ENCODE peak calls at places on chromosomes 13 and 19, in seven cellular contexts. T, B, K, L, J, G and Q are unnamed samples.

GRCh38 chr19:55118401-55118991 is 1.1 kb upstream of the PPP1R12C start:
- DNase-seq in L (no peak), B (no peak), J (peak; percentile 54), T (no peak), K (peak; percentile 69), G (peak; percentile 19), Q (no peak)

GRCh38 chr19:23439623-23440022 is 44.4 kb upstream of the ZNF91 start:
- DNase-seq in K (no peak), L (no peak), J (peak; percentile 40), B (no peak), G (no peak), T (no peak), Q (no peak)

GRCh38 chr13:21603531-21604448 is at the start of gene MICU2:
- DNase-seq in G (peak; percentile 95), L (peak; percentile 94), T (peak; percentile 81), K (peak; percentile 87), J (peak; percentile 92), B (peak; percentile 70), Q (peak; percentile 75)

GRCh38 chr19:15437355-15438123 is 12.2 kb downstream of the WIZ start:
- DNase-seq in L (peak; percentile 50), J (no peak), T (no peak), B (no peak), K (no peak), G (no peak), Q (no peak)

GRCh38 chr13:33512880-33513554 is 227.5 kb upstream of the STARD13 start:
- DNase-seq in J (no peak), T (no peak), B (no peak), L (peak; percentile 87), G (no peak), K (no peak), Q (peak; percentile 42)

GRCh38 chr19:55606471-55606787 is 982 bp downstream of the ZNF865 start:
- DNase-seq in T (no peak), L (no peak), G (no peak), K (no peak), B (no peak), J (no peak), Q (no peak)

GRCh38 chr13:97121894-97122293 is 100.2 kb upstream of the MBNL2 start:
- DNase-seq in L (peak; percentile 53), T (no peak), G (no peak), B (no peak), J (no peak), K (no peak), Q (no peak)

GRCh38 chr19:6223461-6224307 is 56.1 kb downstream of the MLLT1 start:
- DNase-seq in K (no peak), G (no peak), T (no peak), L (no peak), J (no peak), B (no peak), Q (no peak)

GRCh38 chr19:32220951-32221350 is 124.5 kb upstream of the ZNF507 start:
- DNase-seq in K (no peak), T (no peak), B (no peak), L (no peak), G (no peak), J (no peak), Q (no peak)

GRCh38 chr19:2207991-2208860 is 27.9 kb downstream of the PLEKHJ1 start:
- DNase-seq in L (peak; percentile 89), T (no peak), B (peak; percentile 12), K (no peak), J (peak; percentile 23), G (peak; percentile 12), Q (peak; percentile 51)

GRCh38 chr13:38042771-38043170 is 173.2 kb upstream of the TRPC4 start:
- DNase-seq in B (no peak), L (no peak), G (no peak), J (no peak), T (no peak), K (no peak), Q (no peak)

GRCh38 chr19:13507053-13507611 is 853 bp upstream of the CACNA1A start:
- DNase-seq in B (no peak), L (no peak), K (peak; percentile 48), J (no peak), T (no peak), G (peak; percentile 18), Q (no peak)

GRCh38 chr13:51976423-51976822 is 34.8 kb downstream of the ATP7B start:
- DNase-seq in L (no peak), K (no peak), B (no peak), J (no peak), T (no peak), G (no peak), Q (no peak)

GRCh38 chr13:112821340-112822055 is 131.7 kb downstream of the ATP11A start:
- DNase-seq in T (no peak), B (no peak), K (no peak), G (no peak), L (peak; percentile 65), J (no peak), Q (no peak)

GRCh38 chr13:99415851-99416331 is 85.4 kb upstream of the TM9SF2 start:
- DNase-seq in K (no peak), L (no peak), B (no peak), G (no peak), J (no peak), T (no peak), Q (no peak)

GRCh38 chr19:10334340-10335148 is 1.2 kb upstream of the RAVER1 start:
- DNase-seq in B (peak; percentile 82), K (peak; percentile 72), L (peak; percentile 98), T (peak; percentile 89), G (peak; percentile 96), J (peak; percentile 93), Q (peak; percentile 81)

GRCh38 chr19:55669418-55670279 is 5.4 kb upstream of the EPN1 start:
- DNase-seq in J (no peak), K (no peak), L (no peak), B (no peak), T (no peak), G (no peak), Q (no peak)

GRCh38 chr19:2034729-2035589 is 16.1 kb downstream of the MKNK2 start:
- DNase-seq in L (peak; percentile 30), J (peak; percentile 61), G (peak; percentile 43), T (no peak), B (no peak), K (no peak), Q (no peak)

GRCh38 chr13:43269037-43269476 is 245.7 kb downstream of the DNAJC15 start:
- DNase-seq in K (no peak), J (peak; percentile 66), T (peak; percentile 98), G (peak; percentile 44), B (no peak), L (peak; percentile 99), Q (peak; percentile 76)

GRCh38 chr19:45400192-45400591 is 4.7 kb downstream of the PPP1R13L start:
- DNase-seq in B (no peak), G (no peak), J (no peak), T (no peak), K (no peak), L (no peak), Q (no peak)

GRCh38 chr13:106145997-106146864 is 389.2 kb downstream of the EFNB2 start:
- DNase-seq in J (no peak), B (no peak), L (no peak), K (no peak), T (no peak), G (peak; percentile 63), Q (no peak)

GRCh38 chr13:49347650-49348385 is 96.0 kb downstream of the CAB39L start:
- DNase-seq in T (no peak), L (no peak), K (no peak), J (no peak), B (no peak), G (no peak), Q (no peak)

GRCh38 chr19:33507021-33507956 is 14.3 kb downstream of the PEPD start:
- DNase-seq in J (no peak), B (no peak), L (no peak), K (no peak), G (no peak), T (no peak), Q (no peak)

GRCh38 chr19:46179076-46179740 is 31.2 kb downstream of the IGFL2 start:
- DNase-seq in K (no peak), G (no peak), B (no peak), J (no peak), T (no peak), L (no peak), Q (no peak)

DNA sequence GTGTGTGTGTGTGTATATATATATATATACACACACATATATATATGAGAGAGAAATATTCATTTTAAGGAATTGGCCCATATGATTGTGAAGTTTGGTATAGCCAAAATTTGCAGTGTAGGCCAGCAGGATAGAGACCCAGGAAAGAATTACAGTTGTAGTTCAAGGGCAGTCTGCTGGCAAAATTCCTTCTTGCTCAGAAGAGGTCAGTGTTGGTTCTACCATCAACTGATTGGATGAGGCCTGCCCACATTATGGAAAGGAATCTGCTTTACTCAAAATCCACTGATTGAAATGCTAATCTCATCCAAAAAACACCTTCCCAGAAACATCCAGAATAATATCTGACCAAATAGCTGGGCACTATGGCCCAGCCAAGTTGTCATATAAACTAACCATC is 24.0 kb downstream of the RNF6 start:
- DNase-seq in K (no peak), L (no peak), G (no peak), J (no peak), B (no peak), T (no peak), Q (no peak)
- TF ChIP-seq CTCF in K (no peak), L (no peak), G (no peak), J (no peak), B (no peak), T (no peak), Q (no peak)

GRCh38 chr13:50914848-50915247 is 5.3 kb downstream of the RNASEH2B start:
- DNase-seq in J (no peak), B (no peak), T (no peak), K (no peak), L (peak; percentile 75), G (no peak), Q (no peak)
- H3K4me3 ChIP-seq in J (no peak overlapping the region), B (peak overlapping the region; percentile 41), T (no peak overlapping the region), K (no peak overlapping the region), L (no peak overlapping the region), G (no peak overlapping the region), Q (no peak overlapping the region)

GRCh38 chr19:48445606-48446481 is at the start of gene GRWD1:
- DNase-seq in T (peak; percentile 81), B (peak; percentile 85), J (peak; percentile 99), L (peak; percentile 95), G (peak; percentile 97), K (peak; percentile 88), Q (peak; percentile 95)
- TF ChIP-seq CTCF in T (peak; percentile 6), B (no peak), J (peak; percentile 24), L (peak; percentile 15), G (peak; percentile 7), K (no peak), Q (peak; percentile 15)

GRCh38 chr13:95462801-95463200 is 89.7 kb upstream of the CLDN10 start:
- DNase-seq in K (no peak), B (no peak), G (no peak), T (no peak), L (no peak), J (no peak), Q (no peak)

DNA sequence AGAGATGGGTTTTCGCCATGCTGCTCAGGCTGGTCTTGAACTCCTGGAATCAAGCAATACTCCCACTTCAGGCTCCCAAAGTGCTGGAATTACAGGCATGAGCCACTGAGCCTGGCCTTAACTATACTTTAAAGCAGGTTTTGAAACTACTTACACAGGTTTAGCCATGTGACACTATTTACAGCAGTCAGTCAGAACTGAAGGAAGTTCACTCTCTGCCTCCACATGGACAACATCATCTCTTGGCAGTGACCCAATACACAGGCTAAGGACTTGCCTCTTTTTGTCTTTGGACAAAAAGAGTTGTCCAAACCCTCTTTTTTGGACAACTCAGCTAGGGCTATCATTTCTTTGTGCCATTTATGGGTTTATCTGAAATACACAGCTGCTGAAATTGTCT is 89.0 kb upstream of the CLDN10 start:
- DNase-seq in B (no peak), G (no peak), J (peak; percentile 5), L (no peak), T (no peak), K (no peak), Q (peak; percentile 17)
- H3K4me3 ChIP-seq in B (no peak overlapping the region), G (no peak overlapping the region), J (no peak overlapping the region), L (no peak overlapping the region), T (no peak overlapping the region), K (no peak overlapping the region), Q (no peak overlapping the region)